ENCODE peak calls at places on chromosomes 3 and 15, in eight cellular contexts. V is transverse colon; L is CD8-positive, alpha-beta memory T cell; M is colonic mucosa; F is A549; Z is GM23248; O is stomach; G is HepG2. I is an unnamed sample.
A peak's percentile ranks its signal among the peaks of the same experiment; 100 is the strongest.

GRCh38 chr15:79682851-79683288 is 213.9 kb downstream of the MTHFS start:
- DNase-seq in V (no peak), L (no peak), M (no peak), F (peak; percentile 43), Z (peak; percentile 71), O (no peak), G (no peak), I (no peak)

GRCh38 chr3:58518304-58518789 is 18.6 kb downstream of the ACOX2 start:
- DNase-seq in V (no peak), L (no peak), M (no peak), F (no peak), Z (no peak), O (no peak), G (peak; percentile 75), I (no peak)

GRCh38 chr3:141431411-141432378 is 55.1 kb upstream of the RASA2 start:
- DNase-seq in V (no peak), L (no peak), M (no peak), F (no peak), Z (no peak), O (no peak), G (peak; percentile 95), I (no peak)

GRCh38 chr3:194265505-194265892 is 85.6 kb downstream of the CPN2 start:
- DNase-seq in V (peak; percentile 60), L (no peak), M (peak; percentile 64), F (no peak), Z (peak; percentile 90), O (peak; percentile 81), G (no peak), I (peak; percentile 57)

GRCh38 chr15:90305932-90306331 is 40.5 kb downstream of the NGRN start:
- DNase-seq in V (no peak), L (no peak), M (no peak), F (no peak), Z (no peak), O (no peak), G (no peak), I (no peak)

GRCh38 chr3:123258811-123259420 is 57.2 kb downstream of the SEC22A start:
- DNase-seq in V (no peak), L (no peak), M (no peak), F (peak; percentile 22), Z (peak; percentile 83), O (no peak), G (peak; percentile 43), I (no peak)

GRCh38 chr3:11335056-11335608 is 62.9 kb downstream of the ATG7 start:
- DNase-seq in V (no peak), L (no peak), M (peak; percentile 23), F (peak; percentile 55), Z (peak; percentile 82), O (no peak), G (peak; percentile 48), I (no peak)

GRCh38 chr3:38149701-38150100 is 11.2 kb downstream of the MYD88 start:
- DNase-seq in V (no peak), L (no peak), M (no peak), F (no peak), Z (no peak), O (no peak), G (no peak), I (no peak)

GRCh38 chr3:84783281-84783680 is 175.5 kb upstream of the CADM2 start:
- DNase-seq in V (no peak), L (no peak), M (no peak), F (no peak), Z (no peak), O (no peak), G (no peak), I (no peak)

GRCh38 chr3:142971431-142971830 is 8.0 kb upstream of the PAQR9 start:
- DNase-seq in V (no peak), L (no peak), M (no peak), F (no peak), Z (no peak), O (no peak), G (no peak), I (no peak)

GRCh38 chr15:63212050-63212973 is 22.9 kb downstream of the RAB8B start:
- DNase-seq in V (no peak), L (no peak), M (no peak), F (no peak), Z (peak; percentile 80), O (no peak), G (peak; percentile 39), I (no peak)

GRCh38 chr15:88645171-88646087 is 6.6 kb downstream of the ISG20 start:
- DNase-seq in V (no peak), L (no peak), M (no peak), F (no peak), Z (no peak), O (peak; percentile 17), G (no peak), I (no peak)

GRCh38 chr3:129016725-129017530 is 15.8 kb downstream of the EFCC1 start:
- DNase-seq in V (peak; percentile 79), L (peak; percentile 29), M (peak; percentile 74), F (no peak), Z (no peak), O (no peak), G (no peak), I (peak; percentile 85)

GRCh38 chr3:46662771-46663551 is 30.5 kb downstream of the ALS2CL start:
- DNase-seq in V (peak; percentile 18), L (no peak), M (peak; percentile 36), F (no peak), Z (peak; percentile 81), O (peak; percentile 28), G (no peak), I (no peak)

GRCh38 chr3:46187876-46188275 is 20.2 kb downstream of the CCR1 start:
- DNase-seq in V (no peak), L (no peak), M (no peak), F (no peak), Z (peak; percentile 85), O (no peak), G (no peak), I (no peak)

GRCh38 chr15:67564590-67565345 is 22.3 kb downstream of the MAP2K5 start:
- DNase-seq in V (no peak), L (no peak), M (no peak), F (no peak), Z (no peak), O (no peak), G (no peak), I (no peak)

GRCh38 chr3:182970811-182971418 is 9.4 kb downstream of the DCUN1D1 start:
- DNase-seq in V (no peak), L (no peak), M (no peak), F (no peak), Z (no peak), O (no peak), G (peak; percentile 29), I (no peak)

DNA sequence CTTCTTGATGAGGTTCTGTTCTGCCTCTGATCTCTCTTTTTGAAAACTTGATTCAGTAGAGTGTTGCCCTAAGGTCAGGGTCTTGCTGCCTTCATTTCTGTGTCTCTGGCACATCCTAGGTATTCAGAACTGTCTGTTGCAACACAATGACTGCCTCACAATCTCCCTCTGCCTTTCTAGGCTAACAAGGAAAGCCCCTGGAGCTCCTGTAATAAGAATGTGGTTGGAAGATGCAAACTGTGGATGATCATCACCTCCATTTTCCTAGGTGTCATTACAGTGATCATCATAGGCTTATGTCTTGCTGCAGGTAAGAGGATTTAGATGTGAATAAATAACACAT is 7.0 kb downstream of the C3orf52 start:
- DNase-seq in V (no peak), L (no peak), M (no peak), F (no peak), Z (no peak), O (no peak), G (no peak), I (no peak)
- H3K4me3 ChIP-seq in V (no peak overlapping the region), L (no peak overlapping the region), M (no peak overlapping the region), F (no peak overlapping the region), Z (no peak overlapping the region), O (no peak overlapping the region), G (no peak overlapping the region), I (no peak overlapping the region)

DNA sequence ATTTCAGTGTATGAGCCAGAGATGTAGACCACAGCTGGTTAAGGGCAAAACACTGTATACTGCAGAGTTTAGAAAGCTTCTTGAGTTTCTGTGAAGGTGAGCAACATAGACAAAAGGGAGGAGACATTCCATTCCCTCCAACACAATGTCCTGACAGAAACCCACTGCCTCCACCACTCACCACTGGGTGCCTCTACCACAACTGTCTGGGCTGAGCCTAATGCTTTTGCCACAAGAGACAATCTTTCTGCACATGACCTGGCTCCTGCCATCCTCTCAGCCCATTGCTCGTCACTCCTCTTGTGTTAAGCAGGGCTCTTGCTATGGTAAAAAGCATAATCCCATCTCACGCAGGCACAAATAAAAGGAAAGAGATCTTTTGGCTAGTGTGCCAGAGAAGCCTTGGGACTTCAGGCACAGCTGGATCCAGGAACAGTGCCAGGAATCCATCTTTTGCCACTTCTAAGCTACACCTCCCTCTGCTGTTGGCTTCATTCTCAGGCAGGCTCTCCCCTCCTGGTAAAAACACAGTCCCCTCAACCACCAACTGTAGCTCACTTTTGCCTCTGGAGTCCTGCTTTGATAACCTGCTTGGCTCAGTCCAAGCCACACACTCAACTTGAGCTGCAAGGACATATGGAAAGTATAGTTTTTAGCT is 140.6 kb upstream of the PRR20G start:
- DNase-seq in V (no peak), L (no peak), M (no peak), F (no peak), Z (no peak), O (no peak), G (no peak), I (no peak)
- H3K4me1 ChIP-seq in V (no peaks in the 10 kb centered on the region), L (no peaks in the 10 kb centered on the region), M (no peaks in the 10 kb centered on the region), F (no peaks in the 10 kb centered on the region), Z (no peaks in the 10 kb centered on the region), O (no peaks in the 10 kb centered on the region), G (no peaks in the 10 kb centered on the region), I (no peaks in the 10 kb centered on the region)

DNA sequence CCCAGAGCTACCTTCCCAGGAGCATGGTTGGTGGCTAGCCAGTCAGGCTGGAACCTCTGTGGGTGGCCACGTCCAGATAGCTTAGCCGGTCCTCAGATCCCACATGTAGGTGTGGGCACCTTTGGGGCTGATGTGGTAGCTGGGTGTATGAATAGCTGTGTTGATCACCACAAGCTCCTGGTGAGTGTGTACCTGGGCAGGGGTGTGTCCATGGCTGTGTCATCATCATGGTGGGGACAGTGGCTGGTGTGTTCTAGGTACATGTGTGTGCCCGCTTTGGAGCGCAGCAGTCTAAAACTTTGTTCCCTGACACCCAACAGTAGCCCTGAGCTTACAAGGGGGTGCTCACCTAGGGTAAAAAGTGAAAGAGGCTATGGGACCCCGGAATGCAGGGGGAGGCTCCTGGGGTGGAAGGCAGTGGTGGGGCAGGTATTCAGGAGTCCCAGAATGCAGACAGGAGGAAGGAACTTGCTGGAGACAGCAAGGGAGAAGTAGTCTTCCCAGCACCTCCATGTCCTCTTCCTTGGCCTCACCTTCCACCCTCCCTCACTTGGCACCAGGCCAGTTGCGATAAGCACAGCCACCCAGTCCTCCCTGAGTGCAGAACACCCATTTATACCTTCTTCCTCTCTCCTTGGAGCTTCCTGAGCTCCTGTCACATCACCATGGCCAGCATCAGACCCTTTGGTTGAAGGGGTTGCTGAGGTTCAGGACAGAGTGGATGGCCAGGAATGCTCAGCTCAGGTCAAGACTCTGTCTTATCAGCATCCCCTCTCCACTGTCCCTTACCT is 1.2 kb downstream of the CISH start:
- DNase-seq in V (peak; percentile 86), L (peak; percentile 27), M (peak; percentile 89), F (no peak), Z (no peak), O (peak; percentile 84), G (no peak), I (peak; percentile 87)
- H3K4me3 ChIP-seq in V (peak overlapping the region; percentile 61), L (peak overlapping the region; percentile 98), M (peak overlapping the region; percentile 88), F (no peak overlapping the region), Z (peak overlapping the region; percentile 76), O (peak overlapping the region; percentile 60), G (peak overlapping the region; percentile 76), I (peak overlapping the region; percentile 68)

GRCh38 chr3:51391075-51391565 is at the start of gene RBM15B:
- DNase-seq in V (peak; percentile 98), L (peak; percentile 97), M (peak; percentile 97), F (peak; percentile 82), Z (peak; percentile 99), O (peak; percentile 98), G (peak; percentile 90), I (peak; percentile 98)
- H3K4me1 ChIP-seq in V (peaks cover 72% of the 10 kb centered on the region), L (peaks cover 71% of the 10 kb centered on the region), M (peaks cover 47% of the 10 kb centered on the region), F (peaks cover 38% of the 10 kb centered on the region), Z (peaks cover 34% of the 10 kb centered on the region), O (peaks cover 93% of the 10 kb centered on the region), G (peaks cover 75% of the 10 kb centered on the region), I (peaks cover 68% of the 10 kb centered on the region)